ENCODE peak calls at places on chromosome 21, in five cellular contexts. P, Y, Q, N and T are unnamed samples.

GRCh38 chr21:31986035-31986856 is 113.4 kb downstream of the HUNK start:
- ATAC-seq in P (peak), Y (no peak), Q (no peak), N (no peak), T (no peak)

GRCh38 chr21:25636727-25637126 is 2.3 kb upstream of the JAM2 start:
- ATAC-seq in P (no peak), Y (no peak), Q (no peak), N (no peak), T (no peak)

GRCh38 chr21:15071012-15071411 is 6.2 kb upstream of the NRIP1 start:
- ATAC-seq in P (peak), Y (no peak), Q (no peak), N (no peak), T (no peak)

GRCh38 chr21:46517361-46517760 is 58.7 kb downstream of the DIP2A start:
- ATAC-seq in P (no peak), Y (peak), Q (no peak), N (peak), T (no peak)

GRCh38 chr21:43645414-43645891 is 13.8 kb downstream of the HSF2BP start:
- ATAC-seq in P (peak), Y (peak), Q (peak), N (peak), T (peak)

GRCh38 chr21:29144736-29145353 is 14.4 kb downstream of the MAP3K7CL start:
- ATAC-seq in P (no peak), Y (no peak), Q (peak), N (peak), T (peak)

GRCh38 chr21:41663805-41664788 is 102.8 kb downstream of the RIPK4 start:
- ATAC-seq in P (peak), Y (no peak), Q (no peak), N (peak), T (no peak)

GRCh38 chr21:39381009-39381408 is 32.1 kb upstream of the HMGN1 start:
- ATAC-seq in P (peak), Y (no peak), Q (peak), N (no peak), T (no peak)

GRCh38 chr21:38303300-38303699 is 46.5 kb downstream of the KCNJ15 start:
- ATAC-seq in P (no peak), Y (no peak), Q (peak), N (peak), T (peak)

GRCh38 chr21:42939581-42940413 is 14.4 kb upstream of the ERVH48-1 start:
- ATAC-seq in P (no peak), Y (peak), Q (peak), N (peak), T (peak)

GRCh38 chr21:27741736-27742135 is 774.8 kb upstream of the ADAMTS5 start:
- ATAC-seq in P (no peak), Y (no peak), Q (no peak), N (no peak), T (no peak)

GRCh38 chr21:43267391-43268085 is 98.7 kb downstream of the CRYAA start:
- ATAC-seq in P (no peak), Y (no peak), Q (no peak), N (peak), T (no peak)

GRCh38 chr21:45847870-45848269 is 133.7 kb upstream of the COL6A1 start:
- ATAC-seq in P (no peak), Y (no peak), Q (no peak), N (no peak), T (no peak)

GRCh38 chr21:46304955-46305354 is 18.7 kb downstream of the C21orf58 start:
- ATAC-seq in P (no peak), Y (no peak), Q (no peak), N (no peak), T (no peak)

GRCh38 chr21:46111193-46111571 is 13.3 kb downstream of the COL6A2 start:
- ATAC-seq in P (no peak), Y (no peak), Q (no peak), N (no peak), T (no peak)

GRCh38 chr21:38898422-38899098 is 92.8 kb downstream of the ETS2 start:
- ATAC-seq in P (no peak), Y (no peak), Q (no peak), N (peak), T (no peak)

GRCh38 chr21:15063081-15063820 is 1.5 kb downstream of the NRIP1 start:
- ATAC-seq in P (no peak), Y (no peak), Q (no peak), N (no peak), T (no peak)

GRCh38 chr21:44734026-44734745 is 22.8 kb upstream of the TSPEAR start:
- ATAC-seq in P (no peak), Y (no peak), Q (no peak), N (no peak), T (no peak)

GRCh38 chr21:36834192-36834591 is 132.3 kb downstream of the HLCS start:
- ATAC-seq in P (no peak), Y (no peak), Q (no peak), N (no peak), T (no peak)

GRCh38 chr21:15057290-15057689 is 7.5 kb downstream of the NRIP1 start:
- ATAC-seq in P (peak), Y (no peak), Q (no peak), N (no peak), T (no peak)

GRCh38 chr21:20645344-20645743 is 352.9 kb upstream of the NCAM2 start:
- ATAC-seq in P (no peak), Y (no peak), Q (no peak), N (no peak), T (no peak)

GRCh38 chr21:20649231-20649630 is 349.0 kb upstream of the NCAM2 start:
- ATAC-seq in P (no peak), Y (no peak), Q (no peak), N (no peak), T (no peak)

GRCh38 chr21:20644552-20644951 is 353.7 kb upstream of the NCAM2 start:
- ATAC-seq in P (no peak), Y (no peak), Q (no peak), N (no peak), T (no peak)

GRCh38 chr21:20647603-20648002 is 350.6 kb upstream of the NCAM2 start:
- ATAC-seq in P (no peak), Y (no peak), Q (no peak), N (no peak), T (no peak)

DNA sequence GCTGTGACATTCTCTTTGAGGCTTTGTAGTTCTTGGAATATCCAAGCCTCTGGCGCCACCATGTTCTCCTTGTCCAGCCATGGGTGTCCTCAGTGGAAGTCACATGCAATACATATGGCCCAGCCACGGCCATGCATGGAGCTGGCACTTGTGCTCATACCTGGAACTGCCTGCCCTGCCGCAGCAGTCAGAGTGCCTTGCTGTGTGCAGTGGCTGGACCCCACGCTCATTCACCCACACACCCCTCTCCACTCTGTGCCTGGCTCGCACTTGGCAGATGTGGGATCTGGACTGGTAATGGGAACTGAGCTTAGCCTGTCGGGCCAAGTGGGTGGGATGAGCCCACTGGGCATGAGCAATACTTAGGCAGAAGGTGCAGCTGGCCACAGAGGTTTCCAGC is 351.8 kb upstream of the NCAM2 start:
- ATAC-seq in P (no peak), Y (no peak), Q (no peak), N (no peak), T (no peak)
- H3K4me3 ChIP-seq in P (no peak), Y (no peak), Q (no peak), N (no peak), T (no peak)

GRCh38 chr21:16086121-16086520 is 356.3 kb downstream of the USP25 start:
- ATAC-seq in P (no peak), Y (no peak), Q (no peak), N (no peak), T (no peak)
- H3K4me3 ChIP-seq in P (no peak), Y (no peak), Q (no peak), N (no peak), T (no peak)

DNA sequence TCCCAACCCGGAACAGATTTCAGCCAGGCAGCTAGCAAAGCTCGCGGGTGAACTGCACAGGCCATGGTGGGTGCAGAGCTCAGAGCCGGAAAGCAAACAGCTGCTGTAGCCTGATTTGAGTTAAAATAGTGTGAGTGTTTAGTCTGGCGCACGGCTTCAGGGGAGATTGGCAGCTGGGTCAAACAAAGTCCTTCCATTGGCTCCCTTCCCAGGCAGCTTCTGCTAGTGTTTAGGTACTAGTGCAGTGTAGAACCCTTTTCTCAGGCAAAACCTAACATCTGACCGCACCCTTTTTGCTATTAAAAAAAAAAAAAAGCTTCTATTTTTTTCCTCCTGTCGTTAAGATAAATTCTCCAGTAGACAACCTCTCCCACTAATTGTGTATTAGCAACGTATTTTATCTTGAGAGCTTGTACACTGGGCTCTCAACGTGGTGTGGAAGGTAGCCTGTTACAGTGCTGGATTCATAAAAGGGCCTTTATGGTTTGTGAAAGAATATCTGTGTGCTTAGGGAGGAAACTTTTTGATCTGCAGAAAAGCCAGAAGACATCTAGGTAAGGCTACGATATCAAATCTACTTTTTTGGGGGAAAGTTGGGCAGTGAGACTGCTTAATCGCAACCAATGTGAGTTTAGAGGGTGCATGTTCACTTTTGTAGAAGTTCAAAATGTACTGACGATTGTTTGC is 689.5 kb downstream of the USP25 start:
- ATAC-seq in P (no peak), Y (peak), Q (peak), N (peak), T (peak)
- H3K4me3 ChIP-seq in P (no peak), Y (peak), Q (peak), N (peak), T (peak)

DNA sequence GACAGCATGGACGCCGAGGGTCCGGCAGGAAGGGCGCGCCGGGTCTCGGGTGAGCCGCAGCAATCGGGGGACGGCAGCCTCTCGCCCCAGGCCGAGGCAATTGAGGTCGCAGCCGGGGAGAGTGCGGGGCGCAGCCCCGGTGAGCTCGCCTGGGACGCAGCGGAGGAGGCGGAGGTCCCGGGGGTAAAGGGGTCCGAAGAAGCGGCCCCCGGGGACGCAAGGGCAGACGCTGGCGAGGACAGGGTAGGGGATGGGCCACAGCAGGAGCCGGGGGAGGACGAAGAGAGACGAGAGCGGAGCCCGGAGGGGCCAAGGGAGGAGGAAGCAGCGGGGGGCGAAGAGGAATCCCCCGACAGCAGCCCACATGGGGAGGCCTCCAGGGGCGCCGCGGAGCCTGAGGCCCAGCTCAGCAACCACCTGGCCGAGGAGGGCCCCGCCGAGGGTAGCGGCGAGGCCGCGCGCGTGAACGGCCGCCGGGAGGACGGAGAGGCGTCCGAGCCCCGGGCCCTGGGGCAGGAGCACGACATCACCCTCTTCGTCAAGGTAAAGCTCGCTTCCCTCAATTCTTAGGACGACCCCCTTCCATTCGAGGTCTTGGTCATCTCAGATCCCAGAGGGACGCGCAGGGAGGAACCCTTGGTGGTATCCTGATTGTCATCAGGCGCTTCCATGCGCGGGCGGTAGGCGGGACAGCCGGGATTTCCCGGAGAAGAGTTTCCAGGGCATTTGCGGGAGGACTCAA is 1.6 kb downstream of the CLIC6 start:
- ATAC-seq in P (peak), Y (no peak), Q (peak), N (peak), T (no peak)
- H3K4me3 ChIP-seq in P (peak), Y (peak), Q (peak), N (peak), T (no peak)